ENCODE peak calls at places on chromosomes 1 and 21, in four cellular contexts. I, Z, E and L are unnamed samples.

GRCh38 chr1:57489342-57490036 is 65.6 kb upstream of the DAB1 start:
- DNase-seq in E (no peak), I (no peak), Z (no peak), L (no peak)

GRCh38 chr1:210342986-210343780 is 14.5 kb downstream of the HHAT start:
- DNase-seq in I (no peak), Z (no peak), E (no peak), L (no peak)

GRCh38 chr1:2894381-2895041 is 93.0 kb upstream of the TTC34 start:
- DNase-seq in E (no peak), Z (no peak), I (no peak), L (no peak)

GRCh38 chr1:217562229-217562878 is 68.5 kb downstream of the GPATCH2 start:
- DNase-seq in I (no peak), Z (no peak), E (no peak), L (no peak)

GRCh38 chr1:37660646-37661045 is 26.0 kb upstream of the RSPO1 start:
- DNase-seq in E (no peak), Z (peak), I (no peak), L (peak)

GRCh38 chr21:46117586-46118304 is 19.8 kb downstream of the COL6A2 start:
- DNase-seq in E (no peak), Z (peak), I (peak), L (peak)

GRCh38 chr1:224447251-224447650 is 12.7 kb upstream of the WDR26 start:
- DNase-seq in E (no peak), I (no peak), Z (no peak), L (no peak)

GRCh38 chr1:181587870-181588438 is 104.6 kb downstream of the CACNA1E start:
- DNase-seq in E (no peak), I (no peak), Z (peak), L (no peak)

GRCh38 chr1:166839600-166840308 is 479 bp downstream of the POGK start:
- DNase-seq in Z (peak), E (no peak), I (peak), L (peak)

GRCh38 chr1:27648602-27649305 is 13.8 kb upstream of the FGR start:
- DNase-seq in Z (no peak), I (no peak), E (no peak), L (no peak)

GRCh38 chr1:162538815-162539431 is 22.6 kb upstream of the UAP1 start:
- DNase-seq in E (no peak), Z (no peak), I (no peak), L (no peak)

GRCh38 chr1:18946550-18947381 is 9.7 kb downstream of the IFFO2 start:
- DNase-seq in Z (no peak), E (no peak), I (no peak), L (no peak)

GRCh38 chr1:37258068-37258467 is 216.3 kb upstream of the ZC3H12A start:
- DNase-seq in Z (peak), E (no peak), I (no peak), L (no peak)

GRCh38 chr1:178241057-178241456 is 147.2 kb downstream of the RASAL2 start:
- DNase-seq in Z (no peak), E (no peak), I (no peak), L (no peak)

GRCh38 chr1:11735531-11735853 is 444 bp upstream of the AGTRAP start:
- DNase-seq in I (no peak), E (no peak), Z (no peak), L (no peak)

GRCh38 chr1:163875214-163875926 is 553.6 kb downstream of the NUF2 start:
- DNase-seq in E (no peak), I (peak), Z (no peak), L (no peak)

GRCh38 chr1:15360681-15361080 is 49.0 kb upstream of the EFHD2 start:
- DNase-seq in I (no peak), E (no peak), Z (no peak), L (no peak)

GRCh38 chr1:36387141-36387949 is 1.6 kb upstream of the STK40 start:
- DNase-seq in I (peak), E (no peak), Z (no peak), L (no peak)

GRCh38 chr1:232630047-232630893 is at the start of gene SIPA1L2:
- DNase-seq in I (peak), Z (peak), E (peak), L (peak)

GRCh38 chr1:107196973-107197562 is 56.2 kb downstream of the NTNG1 start:
- DNase-seq in Z (no peak), E (peak), I (no peak), L (no peak)

GRCh38 chr1:12447301-12447700 is 170.7 kb downstream of the DHRS3 start:
- DNase-seq in Z (no peak), E (no peak), I (no peak), L (no peak)

GRCh38 chr1:160877221-160877620 is 7.8 kb downstream of the ITLN1 start:
- DNase-seq in E (no peak), Z (no peak), I (no peak), L (no peak)

GRCh38 chr1:154599658-154600057 is 8.3 kb downstream of the ADAR start:
- DNase-seq in Z (no peak), I (no peak), E (no peak), L (no peak)

GRCh38 chr1:201493757-201494617 is 12.9 kb downstream of the CSRP1 start:
- DNase-seq in E (no peak), Z (no peak), I (peak), L (peak)

GRCh38 chr1:152125834-152126443 is 10.7 kb upstream of the TCHH start:
- DNase-seq in Z (no peak), E (no peak), I (no peak), L (no peak)

GRCh38 chr21:45996311-45997204 is 15.0 kb downstream of the COL6A1 start:
- DNase-seq in I (peak), Z (no peak), E (no peak), L (peak)

GRCh38 chr1:27979151-27979858 is 19.5 kb downstream of the XKR8 start:
- DNase-seq in E (peak), I (no peak), Z (no peak), L (no peak)

GRCh38 chr1:109959974-109960744 is 24.4 kb upstream of the AHCYL1 start:
- DNase-seq in I (no peak), E (no peak), Z (no peak), L (no peak)

GRCh38 chr1:29256979-29257804 is 20.9 kb downstream of the PTPRU start:
- DNase-seq in Z (peak), I (peak), E (no peak), L (peak)
- TF ChIP-seq POLR2AphosphoS5 in Z (no peak), I (no peak), E (no peak), L (no peak)

GRCh38 chr21:32412998-32413504 is 545 bp downstream of the EVA1C start:
- DNase-seq in I (peak), E (no peak), Z (no peak), L (peak)

GRCh38 chr21:32411366-32412161 is 942 bp upstream of the EVA1C start:
- DNase-seq in I (peak), Z (peak), E (no peak), L (peak)

GRCh38 chr21:32413697-32414578 is 1.4 kb downstream of the EVA1C start:
- DNase-seq in I (peak), E (no peak), Z (no peak), L (no peak)

GRCh38 chr21:32410916-32411315 is 1.6 kb upstream of the EVA1C start:
- DNase-seq in I (no peak), Z (no peak), E (no peak), L (no peak)

DNA sequence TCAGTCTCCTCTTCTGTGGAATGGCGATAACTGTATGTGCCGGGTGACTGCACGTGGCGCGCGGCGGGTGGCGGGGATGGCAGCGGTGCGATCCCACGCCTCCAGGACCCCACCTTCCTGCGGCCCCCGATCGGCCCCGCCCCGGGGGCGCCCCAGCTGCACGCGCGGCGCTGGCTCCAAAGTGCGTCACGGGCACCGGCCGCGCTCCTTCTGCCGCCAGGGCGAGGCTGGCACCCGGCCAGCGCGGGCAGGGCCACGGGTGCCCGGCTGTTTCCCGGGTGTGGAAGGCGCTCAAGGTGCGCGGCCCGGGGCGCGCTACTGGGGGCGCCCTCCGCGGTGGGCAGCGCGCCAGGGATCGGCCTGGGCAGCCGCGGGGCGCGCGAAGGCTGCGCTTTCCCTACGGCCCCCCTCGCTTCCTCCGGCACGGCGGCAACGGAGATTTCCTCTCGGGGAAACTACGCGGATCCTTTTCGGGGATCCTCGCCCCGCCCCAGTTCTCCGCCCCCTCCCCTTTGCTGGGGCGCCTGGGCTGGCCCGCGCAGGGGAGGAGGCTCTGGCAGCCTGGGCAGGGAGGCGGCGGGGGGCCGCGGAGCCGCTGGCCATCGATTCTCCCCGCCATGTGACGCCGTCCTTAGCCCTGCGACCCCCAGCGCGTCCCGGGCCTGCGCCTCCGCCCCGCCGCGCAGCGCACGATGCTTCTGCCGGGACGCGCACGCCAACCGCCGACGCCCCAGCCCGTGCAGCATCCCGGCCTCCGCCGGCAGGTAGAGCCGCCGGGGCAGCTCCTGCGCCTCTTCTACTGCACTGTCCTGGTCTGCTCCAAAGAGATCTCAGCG is at the start of gene EVA1C:
- DNase-seq in Z (peak), I (peak), E (no peak), L (peak)
- TF ChIP-seq POLR2AphosphoS5 in Z (no peak), I (peak), E (no peak), L (peak)

DNA sequence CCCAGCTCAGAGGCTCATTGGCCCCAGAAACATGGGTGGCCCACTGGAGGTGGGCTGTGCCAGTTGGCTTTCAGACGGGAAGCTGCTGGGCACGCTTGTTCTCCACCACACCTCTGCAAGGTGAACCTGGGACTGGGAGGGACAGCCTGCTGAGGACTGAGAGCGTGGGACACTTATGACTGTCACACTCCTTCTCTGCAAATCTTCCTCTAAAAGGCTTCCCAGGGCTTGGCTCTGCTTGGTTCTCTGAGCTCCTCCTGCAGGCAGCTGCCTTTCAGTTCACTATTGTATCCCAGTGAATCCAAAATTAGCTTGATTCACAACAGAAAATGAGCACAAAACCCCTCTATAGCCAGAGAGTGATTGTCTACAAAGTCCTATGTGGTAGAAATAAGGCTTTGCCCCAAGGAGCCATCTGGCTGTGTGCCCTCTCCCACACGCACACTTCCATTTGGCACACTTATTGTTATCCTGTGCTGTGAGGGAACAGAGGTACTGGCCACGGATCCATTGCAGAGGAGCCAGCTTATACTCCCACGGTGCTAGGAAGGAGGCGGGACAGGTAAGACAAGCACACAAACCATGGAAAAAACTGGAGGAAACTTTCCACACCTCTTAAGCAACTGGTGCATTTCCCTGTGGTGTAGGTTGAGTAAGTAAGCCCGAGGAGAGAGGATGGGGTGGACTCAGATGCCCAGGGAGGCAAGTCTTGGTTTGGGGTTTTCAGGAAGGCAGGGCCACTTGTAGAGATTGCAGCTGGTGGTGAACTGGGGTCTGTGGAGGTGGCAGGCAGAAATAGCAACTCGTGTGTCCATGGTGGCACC is 18.9 kb upstream of the BTG2 start:
- DNase-seq in I (no peak), Z (no peak), E (peak), L (peak)
- TF ChIP-seq POLR2AphosphoS5 in I (no peak), Z (no peak), E (peak), L (no peak)

GRCh38 chr1:203281033-203281432 is 24.3 kb upstream of the BTG2 start:
- DNase-seq in Z (no peak), I (peak), E (no peak), L (no peak)

GRCh38 chr1:203280061-203280460 is 25.3 kb upstream of the BTG2 start:
- DNase-seq in Z (no peak), E (no peak), I (no peak), L (no peak)

GRCh38 chr1:203278087-203278884 is 27.0 kb upstream of the BTG2 start:
- DNase-seq in Z (peak), I (peak), E (no peak), L (peak)

GRCh38 chr1:203276916-203277535 is 28.3 kb upstream of the BTG2 start:
- DNase-seq in E (no peak), I (peak), Z (no peak), L (peak)

DNA sequence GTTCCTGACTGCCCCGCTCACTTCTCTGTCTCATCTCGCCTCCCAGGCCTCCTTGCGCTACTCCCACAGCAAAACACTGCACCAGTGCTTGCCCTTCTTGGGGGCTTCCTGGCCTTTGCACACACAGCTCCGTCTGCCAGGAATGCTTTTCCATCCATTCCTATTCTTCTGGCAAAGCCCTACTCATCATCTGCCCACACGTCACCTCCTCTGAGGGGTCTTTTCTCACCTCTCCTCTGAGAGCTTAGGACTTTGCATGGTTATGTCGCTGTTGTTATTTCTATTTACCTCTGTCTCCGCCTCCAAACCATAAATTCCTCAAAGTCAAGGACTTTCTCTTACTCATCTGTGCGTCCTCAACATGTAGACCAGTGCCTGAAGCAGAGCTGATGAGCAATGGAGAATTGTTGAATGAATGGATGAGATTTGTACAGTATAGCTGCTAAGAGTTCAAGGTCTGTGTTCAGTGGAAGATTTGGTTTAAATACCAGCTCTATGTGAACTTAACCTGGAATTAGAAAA is 26.4 kb upstream of the BTG2 start:
- DNase-seq in E (no peak), Z (no peak), I (no peak), L (no peak)
- TF ChIP-seq POLR2AphosphoS5 in E (no peak), Z (no peak), I (peak), L (no peak)

DNA sequence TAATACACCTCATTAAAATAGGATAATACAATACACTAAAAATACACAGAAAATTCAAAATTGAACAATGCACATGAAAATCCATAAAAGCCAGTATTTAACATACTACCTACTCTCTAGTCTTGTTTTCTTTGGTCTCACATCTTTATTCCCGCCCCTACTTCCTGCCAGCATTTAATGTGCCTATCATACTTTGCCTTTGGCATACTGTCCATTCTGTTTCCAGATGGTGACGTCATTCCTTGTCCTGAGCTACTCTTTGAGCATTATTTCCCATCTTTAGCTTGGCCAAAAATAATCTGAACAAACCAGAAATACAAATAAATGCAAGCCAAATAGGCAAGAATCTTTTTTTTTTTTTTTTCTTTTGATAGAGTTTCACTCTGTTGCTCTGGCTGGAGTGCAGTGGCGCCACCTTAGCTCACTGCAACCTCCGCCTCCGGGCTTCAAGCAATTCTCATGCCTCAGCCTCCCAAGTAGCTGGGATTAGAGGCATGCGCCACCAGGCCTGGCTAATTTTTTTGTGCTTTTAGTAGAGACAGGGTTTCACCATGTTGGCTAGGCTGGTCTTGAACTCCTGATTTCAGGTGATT is 4.4 kb downstream of the HFM1 start:
- DNase-seq in I (no peak), E (no peak), Z (no peak), L (no peak)
- TF ChIP-seq POLR2AphosphoS5 in I (no peak), E (no peak), Z (no peak), L (no peak)

DNA sequence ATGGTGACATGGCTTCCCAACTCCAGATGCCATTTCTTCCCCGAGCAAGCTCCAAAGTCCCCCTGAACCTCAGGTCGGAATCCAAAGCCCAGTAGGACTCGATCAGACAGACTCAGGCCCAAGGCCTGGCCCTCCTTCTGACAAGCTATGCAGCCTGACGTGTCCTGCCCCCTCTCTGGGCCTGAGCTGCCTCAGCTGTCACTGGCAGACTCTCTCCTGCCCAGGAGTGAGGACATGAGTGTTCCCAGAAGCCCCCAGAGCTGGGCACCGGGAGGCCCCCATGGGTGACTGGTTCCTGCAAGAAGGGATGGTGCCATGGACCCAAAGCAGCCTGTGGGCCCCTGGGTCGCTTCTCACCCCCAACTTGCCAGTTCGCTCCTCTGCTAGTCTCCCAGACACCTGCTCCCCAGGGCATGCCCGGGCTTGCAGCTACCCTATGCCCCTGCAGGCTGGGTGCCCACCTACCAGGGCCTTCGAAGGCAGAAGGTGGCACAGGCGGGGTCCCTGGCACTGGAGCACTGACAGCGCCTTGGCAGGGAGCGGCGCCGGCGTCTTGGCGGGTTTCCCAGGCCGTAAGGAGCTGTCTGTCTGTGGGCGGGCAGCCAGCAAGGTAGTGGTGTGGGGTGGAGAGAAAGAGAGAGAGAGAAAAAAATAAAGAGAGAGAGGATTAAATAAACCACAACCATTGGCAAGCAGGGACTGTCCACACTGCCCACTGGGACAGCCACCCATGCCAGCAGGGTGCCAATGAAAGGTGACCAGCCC is 2.3 kb downstream of the EDN2 start:
- DNase-seq in Z (no peak), I (peak), E (no peak), L (peak)
- TF ChIP-seq POLR2AphosphoS5 in Z (no peak), I (peak), E (no peak), L (no peak)

GRCh38 chr1:96752394-96752793 is 30.8 kb downstream of the PTBP2 start:
- DNase-seq in Z (no peak), E (no peak), I (no peak), L (no peak)

GRCh38 chr1:96746440-96747223 is 25.0 kb downstream of the PTBP2 start:
- DNase-seq in I (no peak), E (no peak), Z (no peak), L (no peak)

GRCh38 chr1:96748078-96748477 is 26.5 kb downstream of the PTBP2 start:
- DNase-seq in E (no peak), I (no peak), Z (no peak), L (no peak)

GRCh38 chr1:96747565-96747964 is 26.0 kb downstream of the PTBP2 start:
- DNase-seq in I (no peak), Z (no peak), E (no peak), L (no peak)

GRCh38 chr1:96749618-96750017 is 28.0 kb downstream of the PTBP2 start:
- DNase-seq in Z (peak), E (no peak), I (no peak), L (no peak)
- TF ChIP-seq POLR2AphosphoS5 in Z (no peak), E (no peak), I (no peak), L (no peak)

DNA sequence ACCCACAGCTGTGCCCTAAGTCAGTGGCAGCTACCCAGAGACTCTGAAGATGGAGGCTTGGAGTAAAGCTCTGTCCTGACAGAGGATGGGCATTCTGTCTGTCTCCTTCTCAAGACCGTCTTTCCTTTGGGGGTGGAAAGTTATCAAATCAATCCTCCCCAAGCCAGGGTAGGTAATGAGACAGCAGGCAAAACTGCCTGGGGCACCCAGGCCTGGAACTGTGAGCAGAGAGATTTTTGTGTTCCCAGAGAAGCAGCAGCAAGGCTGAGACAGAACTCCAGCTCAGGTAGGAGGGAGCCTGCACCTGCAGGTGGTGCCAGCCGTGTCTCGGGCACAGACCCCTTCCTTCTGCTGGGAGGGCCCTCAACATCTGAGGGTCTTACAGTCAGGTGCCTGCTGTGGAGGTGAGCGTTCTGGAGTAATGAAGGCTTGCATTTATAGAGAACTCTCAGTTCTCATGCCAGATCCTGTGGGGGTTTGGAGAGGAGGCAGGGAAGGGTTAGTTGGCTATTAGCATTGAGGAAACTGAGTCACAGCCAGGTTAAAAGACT is 95.6 kb downstream of the RIPK4 start:
- DNase-seq in Z (no peak), I (no peak), E (no peak), L (no peak)
- TF ChIP-seq POLR2AphosphoS5 in Z (no peak), I (no peak), E (no peak), L (no peak)